ENCODE peak calls at places on chromosome 6, in four cellular contexts. I is kidney tubule cell; S is T follicular helper cell; D is T-helper 2 cell treated with Interferon-gamma antibody and Interleukin-4, amounts not matched to agents 5 μg/mL and 100 μg/mL, for 36 hours. C is an unnamed sample.

GRCh38 chr6:167161895-167162467 is 4.2 kb upstream of the GPR31 start:
- DNase-seq in D (no peak), S (no peak), I (no peak), C (no peak)

GRCh38 chr6:124670801-124671200 is 291.4 kb upstream of the RNF217 start:
- DNase-seq in S (no peak), I (no peak), D (no peak), C (no peak)

GRCh38 chr6:89589297-89590074 is 49.1 kb downstream of the LYRM2 start:
- DNase-seq in S (no peak), I (no peak), D (no peak), C (no peak)

GRCh38 chr6:112216699-112217551 is 37.4 kb downstream of the LAMA4 start:
- DNase-seq in I (peak), S (no peak), D (no peak), C (peak)

GRCh38 chr6:73732845-73733675 is 37.1 kb downstream of the CD109 start:
- DNase-seq in I (peak), S (peak), D (peak), C (peak)

GRCh38 chr6:56840467-56841371 is 114.2 kb upstream of the BEND6 start:
- DNase-seq in D (no peak), S (no peak), I (peak), C (no peak)

GRCh38 chr6:77466055-77467028 is 3.1 kb upstream of the HTR1B start:
- DNase-seq in D (no peak), I (peak), S (no peak), C (no peak)

GRCh38 chr6:124970243-124970642 is 8.0 kb downstream of the RNF217 start:
- DNase-seq in D (no peak), S (no peak), I (no peak), C (no peak)

GRCh38 chr6:71383891-71384489 is 95.4 kb downstream of the OGFRL1 start:
- DNase-seq in S (no peak), D (no peak), I (peak), C (no peak)

GRCh38 chr6:110934499-110934898 is 24.0 kb upstream of the GTF3C6 start:
- DNase-seq in I (no peak), D (no peak), S (no peak), C (no peak)

GRCh38 chr6:43334466-43335095 is 26.0 kb upstream of the CRIP3 start:
- DNase-seq in I (peak), S (no peak), D (no peak), C (peak)

GRCh38 chr6:41371461-41371991 is 36.1 kb downstream of the NCR2 start:
- DNase-seq in D (no peak), I (peak), S (no peak), C (peak)

GRCh38 chr6:24755284-24755683 is 19.5 kb upstream of the GMNN start:
- DNase-seq in S (no peak), I (peak), D (no peak), C (no peak)